ENCODE peak calls at places on chromosomes 5 and 9, in eight cellular contexts. One of them, this sample, is unnamed.

GRCh38 chr9:69104830-69105527 is 69.1 kb upstream of the TJP2 start:
- DNase-seq in stomach: peak
- DNase-seq in suprapubic skin: no peak
- DNase-seq in adrenal gland: no peak
- DNase-seq in thyroid gland: peak
- DNase-seq in body of pancreas: peak
- DNase-seq in heart left ventricle: no peak
- DNase-seq in tibial nerve: no peak
- DNase-seq in this sample: no peak

GRCh38 chr5:71471193-71471592 is 15.7 kb downstream of the BDP1 start:
- DNase-seq in stomach: no peak
- DNase-seq in suprapubic skin: no peak
- DNase-seq in adrenal gland: peak
- DNase-seq in thyroid gland: no peak
- DNase-seq in body of pancreas: no peak
- DNase-seq in heart left ventricle: no peak
- DNase-seq in tibial nerve: no peak
- DNase-seq in this sample: no peak

GRCh38 chr5:35316611-35317307 is 86.5 kb upstream of the PRLR start:
- DNase-seq in stomach: no peak
- DNase-seq in suprapubic skin: no peak
- DNase-seq in adrenal gland: no peak
- DNase-seq in thyroid gland: no peak
- DNase-seq in body of pancreas: no peak
- DNase-seq in heart left ventricle: no peak
- DNase-seq in tibial nerve: no peak
- DNase-seq in this sample: no peak

GRCh38 chr9:89179535-89179919 is 909 bp upstream of the SHC3 start:
- DNase-seq in stomach: no peak
- DNase-seq in suprapubic skin: no peak
- DNase-seq in adrenal gland: no peak
- DNase-seq in thyroid gland: no peak
- DNase-seq in body of pancreas: no peak
- DNase-seq in heart left ventricle: no peak
- DNase-seq in tibial nerve: no peak
- DNase-seq in this sample: no peak

GRCh38 chr5:68872088-68872842 is 221.5 kb upstream of the SLC30A5 start:
- DNase-seq in stomach: no peak
- DNase-seq in suprapubic skin: no peak
- DNase-seq in adrenal gland: peak
- DNase-seq in thyroid gland: no peak
- DNase-seq in body of pancreas: no peak
- DNase-seq in heart left ventricle: no peak
- DNase-seq in tibial nerve: no peak
- DNase-seq in this sample: no peak

GRCh38 chr9:38393128-38393809 is 767 bp downstream of the ALDH1B1 start:
- DNase-seq in stomach: no peak
- DNase-seq in suprapubic skin: no peak
- DNase-seq in adrenal gland: no peak
- DNase-seq in thyroid gland: no peak
- DNase-seq in body of pancreas: no peak
- DNase-seq in heart left ventricle: no peak
- DNase-seq in tibial nerve: no peak
- DNase-seq in this sample: no peak

GRCh38 chr9:124812401-124813016 is 35.6 kb downstream of the OLFML2A start:
- DNase-seq in stomach: no peak
- DNase-seq in suprapubic skin: no peak
- DNase-seq in adrenal gland: no peak
- DNase-seq in thyroid gland: no peak
- DNase-seq in body of pancreas: no peak
- DNase-seq in heart left ventricle: peak
- DNase-seq in tibial nerve: peak
- DNase-seq in this sample: no peak

GRCh38 chr5:157747766-157748700 is 4.5 kb downstream of the LSM11 start:
- DNase-seq in stomach: no peak
- DNase-seq in suprapubic skin: no peak
- DNase-seq in adrenal gland: no peak
- DNase-seq in thyroid gland: no peak
- DNase-seq in body of pancreas: no peak
- DNase-seq in heart left ventricle: no peak
- DNase-seq in tibial nerve: no peak
- DNase-seq in this sample: no peak

GRCh38 chr9:103997861-103998370 is 96.2 kb upstream of the SMC2 start:
- DNase-seq in stomach: no peak
- DNase-seq in suprapubic skin: no peak
- DNase-seq in adrenal gland: no peak
- DNase-seq in thyroid gland: no peak
- DNase-seq in body of pancreas: no peak
- DNase-seq in heart left ventricle: no peak
- DNase-seq in tibial nerve: no peak
- DNase-seq in this sample: no peak

GRCh38 chr9:137716694-137717287 is 98.0 kb downstream of the EHMT1 start:
- DNase-seq in stomach: no peak
- DNase-seq in suprapubic skin: no peak
- DNase-seq in adrenal gland: no peak
- DNase-seq in thyroid gland: no peak
- DNase-seq in body of pancreas: no peak
- DNase-seq in heart left ventricle: no peak
- DNase-seq in tibial nerve: no peak
- DNase-seq in this sample: no peak

GRCh38 chr5:91332267-91333044 is 50.7 kb downstream of the ARRDC3 start:
- DNase-seq in stomach: no peak
- DNase-seq in suprapubic skin: no peak
- DNase-seq in adrenal gland: no peak
- DNase-seq in thyroid gland: no peak
- DNase-seq in body of pancreas: no peak
- DNase-seq in heart left ventricle: no peak
- DNase-seq in tibial nerve: no peak
- DNase-seq in this sample: no peak

GRCh38 chr9:85258229-85258628 is 483.5 kb downstream of the AGTPBP1 start:
- DNase-seq in stomach: no peak
- DNase-seq in suprapubic skin: no peak
- DNase-seq in adrenal gland: no peak
- DNase-seq in thyroid gland: no peak
- DNase-seq in body of pancreas: no peak
- DNase-seq in heart left ventricle: no peak
- DNase-seq in tibial nerve: no peak
- DNase-seq in this sample: no peak

GRCh38 chr9:120490888-120491595 is 88.9 kb downstream of the CDK5RAP2 start:
- DNase-seq in stomach: no peak
- DNase-seq in suprapubic skin: no peak
- DNase-seq in adrenal gland: no peak
- DNase-seq in thyroid gland: peak
- DNase-seq in body of pancreas: no peak
- DNase-seq in heart left ventricle: no peak
- DNase-seq in tibial nerve: peak
- DNase-seq in this sample: no peak
- H3K27ac ChIP-seq in stomach: no peak
- H3K27ac ChIP-seq in suprapubic skin: peak
- H3K27ac ChIP-seq in adrenal gland: no peak
- H3K27ac ChIP-seq in thyroid gland: peak
- H3K27ac ChIP-seq in body of pancreas: no peak
- H3K27ac ChIP-seq in heart left ventricle: peak
- H3K27ac ChIP-seq in tibial nerve: no peak
- H3K27ac ChIP-seq in this sample: no peak

DNA sequence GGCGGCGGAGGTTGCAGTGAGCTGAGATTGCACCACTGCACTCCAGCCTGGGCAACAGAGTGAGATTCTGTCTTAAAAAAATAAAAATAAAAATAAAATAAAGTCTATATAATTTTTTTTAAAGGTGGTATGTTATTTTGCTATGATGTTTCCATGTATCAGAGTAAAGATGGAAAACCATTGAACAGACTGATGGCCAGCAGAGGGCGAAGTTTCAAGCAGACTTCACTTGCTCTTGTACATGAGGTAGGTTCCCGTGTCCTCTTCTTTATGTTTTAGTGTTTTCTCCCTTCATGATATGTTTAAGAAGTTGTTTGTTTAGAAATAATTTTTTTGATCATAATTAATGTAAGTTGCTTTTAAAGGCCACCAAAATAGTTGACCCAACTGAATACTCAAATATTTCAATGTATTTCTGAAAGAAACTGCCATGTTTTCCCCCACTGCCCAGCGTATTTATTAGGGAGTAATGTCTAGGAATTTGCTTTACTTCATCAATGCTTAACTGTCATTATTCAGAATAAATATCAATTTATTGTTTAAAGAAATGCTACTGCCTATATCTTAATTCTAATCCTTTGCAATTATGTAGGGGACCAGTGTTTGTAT is 146.4 kb downstream of the HACD4 start:
- DNase-seq in stomach: peak
- DNase-seq in suprapubic skin: peak
- DNase-seq in adrenal gland: peak
- DNase-seq in thyroid gland: peak
- DNase-seq in body of pancreas: peak
- DNase-seq in heart left ventricle: peak
- DNase-seq in tibial nerve: peak
- DNase-seq in this sample: peak
- TF ChIP-seq CTCF in stomach: no peak
- TF ChIP-seq CTCF in suprapubic skin: no peak
- TF ChIP-seq CTCF in adrenal gland: peak
- TF ChIP-seq CTCF in thyroid gland: peak
- TF ChIP-seq CTCF in body of pancreas: peak
- TF ChIP-seq CTCF in heart left ventricle: peak
- TF ChIP-seq CTCF in tibial nerve: peak
- TF ChIP-seq CTCF in this sample: peak

GRCh38 chr5:167633931-167634341 is 657.5 kb upstream of the WWC1 start:
- DNase-seq in stomach: no peak
- DNase-seq in suprapubic skin: no peak
- DNase-seq in adrenal gland: no peak
- DNase-seq in thyroid gland: no peak
- DNase-seq in body of pancreas: no peak
- DNase-seq in heart left ventricle: no peak
- DNase-seq in tibial nerve: no peak
- DNase-seq in this sample: no peak
- TF ChIP-seq POLR2A in stomach: no peak
- TF ChIP-seq POLR2A in suprapubic skin: no peak
- TF ChIP-seq POLR2A in adrenal gland: no peak
- TF ChIP-seq POLR2A in thyroid gland: no peak
- TF ChIP-seq POLR2A in body of pancreas: no peak
- TF ChIP-seq POLR2A in heart left ventricle: no peak
- TF ChIP-seq POLR2A in tibial nerve: no peak
- TF ChIP-seq POLR2A in this sample: no peak

DNA sequence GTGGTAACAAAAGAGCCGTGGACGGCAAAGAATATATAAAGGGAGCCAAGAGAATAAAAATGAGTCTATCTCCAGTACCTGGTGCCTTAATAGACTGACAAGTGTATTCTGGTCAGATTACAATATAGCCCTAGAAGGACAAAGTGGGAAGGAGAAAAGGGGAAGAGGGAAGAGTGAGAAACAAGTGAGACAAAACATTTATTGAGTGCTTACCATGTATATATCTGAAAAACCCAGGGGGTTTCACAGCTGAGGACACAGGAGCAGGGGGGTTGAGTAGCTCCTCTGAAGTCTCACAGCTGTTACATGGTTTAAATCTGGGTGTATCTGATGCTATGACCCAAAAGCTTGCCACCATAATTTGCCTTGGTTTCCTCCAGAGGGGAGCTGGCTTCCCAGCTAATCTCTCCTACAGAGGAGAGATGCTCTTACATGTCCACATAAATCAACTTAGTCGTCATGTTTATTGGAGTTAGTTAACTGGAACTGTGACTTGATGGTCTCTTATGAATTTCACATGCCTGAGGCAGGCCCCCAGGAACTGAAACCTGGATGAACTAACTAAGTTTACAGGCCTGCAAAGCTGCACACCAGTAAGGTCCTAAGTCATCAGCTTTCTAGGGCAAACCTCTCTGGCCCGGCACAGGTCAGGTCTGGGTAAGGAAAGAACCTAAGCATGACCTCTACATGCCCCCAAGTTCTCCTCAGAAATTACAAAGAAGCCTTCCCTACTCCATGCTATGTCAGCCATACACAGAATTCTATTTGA is 15.5 kb downstream of the SIL1 start:
- DNase-seq in stomach: no peak
- DNase-seq in suprapubic skin: no peak
- DNase-seq in adrenal gland: no peak
- DNase-seq in thyroid gland: no peak
- DNase-seq in body of pancreas: no peak
- DNase-seq in heart left ventricle: no peak
- DNase-seq in tibial nerve: no peak
- DNase-seq in this sample: no peak
- H3K27ac ChIP-seq in stomach: no peak
- H3K27ac ChIP-seq in suprapubic skin: no peak
- H3K27ac ChIP-seq in adrenal gland: no peak
- H3K27ac ChIP-seq in thyroid gland: no peak
- H3K27ac ChIP-seq in body of pancreas: no peak
- H3K27ac ChIP-seq in heart left ventricle: no peak
- H3K27ac ChIP-seq in tibial nerve: no peak
- H3K27ac ChIP-seq in this sample: peak

DNA sequence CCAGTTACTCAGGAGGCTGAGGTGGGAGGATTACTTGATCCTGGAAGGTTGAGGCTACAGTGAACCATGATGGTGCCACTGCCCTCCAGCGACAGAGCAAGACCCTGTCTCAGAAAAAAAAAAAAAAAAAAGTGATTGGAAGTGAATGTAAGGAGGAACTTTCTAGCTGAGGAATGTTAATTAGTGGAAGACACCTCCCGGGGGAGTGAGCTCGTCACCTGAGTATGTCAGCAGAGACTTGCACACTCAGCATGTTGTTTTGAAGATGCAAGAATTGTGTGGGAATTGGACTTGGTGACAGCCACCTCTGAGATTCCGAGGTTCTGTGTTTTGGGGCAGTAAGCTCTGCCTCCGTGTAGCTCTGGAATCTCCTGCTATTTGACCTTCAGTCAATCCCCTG is 3.6 kb downstream of the SYNPO start:
- DNase-seq in stomach: no peak
- DNase-seq in suprapubic skin: no peak
- DNase-seq in adrenal gland: no peak
- DNase-seq in thyroid gland: no peak
- DNase-seq in body of pancreas: no peak
- DNase-seq in heart left ventricle: no peak
- DNase-seq in tibial nerve: no peak
- DNase-seq in this sample: no peak
- TF ChIP-seq CTCF in stomach: no peak
- TF ChIP-seq CTCF in suprapubic skin: no peak
- TF ChIP-seq CTCF in adrenal gland: peak
- TF ChIP-seq CTCF in thyroid gland: no peak
- TF ChIP-seq CTCF in body of pancreas: no peak
- TF ChIP-seq CTCF in heart left ventricle: no peak
- TF ChIP-seq CTCF in tibial nerve: no peak
- TF ChIP-seq CTCF in this sample: no peak

This sample was measured in ovary.